ENCODE peak calls at places on chromosomes 4 and X, in four cellular contexts. T is NCI-H2029 treated with DMSO at 0.1 percent for 48 hours, N is SHP77, J is neural crest cell. S is an unnamed sample.

GRCh38 chr4:4922441-4922840 is 63.0 kb downstream of the MSX1 start:
- DNase-seq in T (no peak), N (no peak), J (no peak), S (no peak)

GRCh38 chr4:96483308-96484030 is 643.6 kb downstream of the PDHA2 start:
- DNase-seq in T (no peak), N (no peak), J (no peak), S (no peak)

GRCh38 chr4:154660052-154660451 is 47.6 kb upstream of the FGG start:
- DNase-seq in T (no peak), N (no peak), J (no peak), S (peak; percentile 1)

GRCh38 chrX:56248492-56248891 is 16.3 kb downstream of the KLF8 start:
- DNase-seq in T (peak; percentile 5), N (peak; percentile 66), J (peak; percentile 30), S (peak; percentile 41)

GRCh38 chr4:77922158-77923094 is 59.8 kb downstream of the MRPL1 start:
- DNase-seq in T (no peak), N (no peak), J (no peak), S (peak; percentile 45)

GRCh38 chrX:112846787-112847186 is 6.2 kb upstream of the AMOT start:
- DNase-seq in T (no peak), N (no peak), J (no peak), S (no peak)

GRCh38 chr4:2797188-2797544 is 4.3 kb downstream of the SH3BP2 start:
- DNase-seq in T (no peak), N (no peak), J (no peak), S (no peak)

GRCh38 chr4:168408620-168409019 is 71.7 kb downstream of the DDX60L start:
- DNase-seq in T (peak; percentile 62), N (peak; percentile 8), J (no peak), S (peak; percentile 98)

GRCh38 chr4:105786748-105787147 is 78.2 kb downstream of the GSTCD start:
- DNase-seq in T (no peak), N (no peak), J (no peak), S (no peak)

GRCh38 chrX:103831803-103832544 is at the start of gene RAB9B:
- DNase-seq in T (peak; percentile 26), N (peak; percentile 24), J (peak; percentile 40), S (peak; percentile 55)

GRCh38 chr4:52244773-52245360 is 193.8 kb downstream of the SPATA18 start:
- DNase-seq in T (no peak), N (no peak), J (no peak), S (no peak)